ENCODE peak calls at places on chromosomes 7 and 10, in seven cellular contexts. L is HCT116, M is GM12878, T is HepG2, F is K562, S is SK-N-SH, A is H1. H is an unnamed sample.

GRCh38 chr10:62380002-62380401 is 5.8 kb downstream of the ZNF365 start:
- DNase-seq in L (peak), M (no peak), T (peak), F (no peak), S (no peak), A (no peak), H (peak)

GRCh38 chr10:94286898-94287297 is 75.8 kb downstream of the NOC3L start:
- DNase-seq in L (no peak), M (no peak), T (no peak), F (no peak), S (no peak), A (no peak), H (no peak)

GRCh38 chr7:80207501-80207900 is 72.9 kb downstream of the GNAI1 start:
- DNase-seq in L (no peak), M (no peak), T (no peak), F (no peak), S (no peak), A (no peak), H (no peak)

GRCh38 chr7:157797361-157797760 is 460.6 kb downstream of the DNAJB6 start:
- DNase-seq in L (no peak), M (no peak), T (no peak), F (no peak), S (no peak), A (no peak), H (no peak)

GRCh38 chr10:104589871-104590270 is 51.2 kb upstream of the SORCS3 start:
- DNase-seq in L (peak), M (no peak), T (no peak), F (no peak), S (no peak), A (no peak), H (no peak)

GRCh38 chr7:51314041-51314440 is 2.6 kb downstream of the COBL start:
- DNase-seq in L (no peak), M (no peak), T (no peak), F (no peak), S (no peak), A (no peak), H (no peak)

GRCh38 chr10:107553470-107553869 is 389.0 kb upstream of the SORCS1 start:
- DNase-seq in L (no peak), M (peak), T (no peak), F (no peak), S (no peak), A (no peak), H (no peak)

GRCh38 chr7:21141476-21141875 is 286.4 kb upstream of the SP4 start:
- DNase-seq in L (no peak), M (no peak), T (no peak), F (no peak), S (no peak), A (no peak), H (no peak)

GRCh38 chr10:22682237-22683192 is 31.9 kb downstream of the PIP4K2A start:
- DNase-seq in L (peak), M (peak), T (peak), F (peak), S (no peak), A (no peak), H (no peak)

GRCh38 chr7:71173955-71174354 is 42.0 kb downstream of the GALNT17 start:
- DNase-seq in L (no peak), M (no peak), T (no peak), F (no peak), S (no peak), A (no peak), H (peak)

GRCh38 chr7:159120540-159120919 is 24.1 kb downstream of the VIPR2 start:
- DNase-seq in L (no peak), M (no peak), T (no peak), F (no peak), S (no peak), A (no peak), H (no peak)

GRCh38 chr10:49310901-49311561 is 12.1 kb downstream of the C10orf71 start:
- DNase-seq in L (no peak), M (no peak), T (no peak), F (no peak), S (no peak), A (no peak), H (no peak)

GRCh38 chr10:13890617-13891541 is 304.1 kb downstream of the PRPF18 start:
- DNase-seq in L (no peak), M (no peak), T (no peak), F (no peak), S (peak), A (no peak), H (no peak)

GRCh38 chr7:90613088-90613498 is 17.0 kb downstream of the CDK14 start:
- DNase-seq in L (no peak), M (peak), T (no peak), F (no peak), S (no peak), A (no peak), H (no peak)

GRCh38 chr7:3436746-3437145 is 135.7 kb downstream of the SDK1 start:
- DNase-seq in L (no peak), M (no peak), T (no peak), F (no peak), S (no peak), A (no peak), H (no peak)

GRCh38 chr10:72353028-72353962 is 1.4 kb downstream of the DNAJB12 start:
- DNase-seq in L (no peak), M (no peak), T (no peak), F (peak), S (peak), A (no peak), H (no peak)

GRCh38 chr10:119657725-119658124 is 6.5 kb downstream of the BAG3 start:
- DNase-seq in L (no peak), M (no peak), T (no peak), F (no peak), S (no peak), A (no peak), H (no peak)

GRCh38 chr10:18044976-18045720 is 93.4 kb downstream of the SLC39A12 start:
- DNase-seq in L (no peak), M (no peak), T (no peak), F (no peak), S (no peak), A (no peak), H (no peak)

GRCh38 chr7:27168265-27168947 is 3.1 kb upstream of the HOXA9 start:
- DNase-seq in L (no peak), M (no peak), T (no peak), F (no peak), S (peak), A (no peak), H (no peak)

GRCh38 chr7:92968502-92968901 is 132.1 kb upstream of the CDK6 start:
- DNase-seq in L (no peak), M (peak), T (no peak), F (no peak), S (no peak), A (no peak), H (no peak)

GRCh38 chr10:5485290-5485689 is 14.1 kb downstream of the CALML5 start:
- DNase-seq in L (no peak), M (no peak), T (no peak), F (no peak), S (no peak), A (no peak), H (no peak)

GRCh38 chr10:99630991-99631390 is 10.8 kb upstream of the SLC25A28 start:
- DNase-seq in L (no peak), M (no peak), T (no peak), F (no peak), S (no peak), A (no peak), H (no peak)

GRCh38 chr7:100132697-100133137 is 6.0 kb downstream of the MBLAC1 start:
- DNase-seq in L (no peak), M (no peak), T (peak), F (peak), S (peak), A (peak), H (peak)

GRCh38 chr10:89836840-89837172 is 135.4 kb downstream of the KIF20B start:
- DNase-seq in L (no peak), M (no peak), T (no peak), F (no peak), S (no peak), A (no peak), H (no peak)

GRCh38 chr10:102186128-102186527 is 33.9 kb downstream of the NOLC1 start:
- DNase-seq in L (no peak), M (no peak), T (no peak), F (no peak), S (no peak), A (no peak), H (peak)

GRCh38 chr10:30818854-30819253 is 189.3 kb upstream of the LYZL2 start:
- DNase-seq in L (no peak), M (no peak), T (no peak), F (no peak), S (no peak), A (no peak), H (no peak)

GRCh38 chr7:131606346-131607290 is 50.2 kb upstream of the PODXL start:
- DNase-seq in L (no peak), M (no peak), T (no peak), F (no peak), S (no peak), A (no peak), H (no peak)

GRCh38 chr7:131602994-131603372 is 46.6 kb upstream of the PODXL start:
- DNase-seq in L (no peak), M (no peak), T (no peak), F (no peak), S (no peak), A (no peak), H (no peak)

GRCh38 chr7:131603932-131604331 is 47.5 kb upstream of the PODXL start:
- DNase-seq in L (no peak), M (no peak), T (no peak), F (no peak), S (peak), A (no peak), H (no peak)

GRCh38 chr7:131605280-131605878 is 49.0 kb upstream of the PODXL start:
- DNase-seq in L (no peak), M (no peak), T (no peak), F (no peak), S (no peak), A (peak), H (no peak)

GRCh38 chr7:131604841-131605279 is 48.4 kb upstream of the PODXL start:
- DNase-seq in L (no peak), M (no peak), T (no peak), F (no peak), S (no peak), A (no peak), H (no peak)
- TF ChIP-seq JUND in L (no peak), M (no peak), T (no peak), F (no peak), S (peak), A (peak), H (no peak)

GRCh38 chr10:110822708-110823291 is 48.9 kb upstream of the PDCD4 start:
- DNase-seq in L (no peak), M (no peak), T (no peak), F (no peak), S (peak), A (peak), H (peak)

GRCh38 chr10:110821508-110821907 is 50.2 kb upstream of the PDCD4 start:
- DNase-seq in L (no peak), M (no peak), T (no peak), F (no peak), S (no peak), A (no peak), H (no peak)

GRCh38 chr10:110822065-110822707 is 49.5 kb upstream of the PDCD4 start:
- DNase-seq in L (no peak), M (no peak), T (no peak), F (no peak), S (no peak), A (no peak), H (no peak)

GRCh38 chr10:110818311-110819257 is 53.1 kb upstream of the PDCD4 start:
- DNase-seq in L (no peak), M (no peak), T (no peak), F (no peak), S (no peak), A (no peak), H (no peak)

GRCh38 chr10:110820321-110820814 is 51.4 kb upstream of the PDCD4 start:
- DNase-seq in L (no peak), M (no peak), T (no peak), F (no peak), S (peak), A (no peak), H (no peak)
- TF ChIP-seq JUND in L (no peak), M (no peak), T (no peak), F (no peak), S (no peak), A (no peak), H (no peak)

GRCh38 chr7:123557016-123557630 is 495 bp downstream of the NDUFA5 start:
- DNase-seq in L (no peak), M (no peak), T (no peak), F (peak), S (no peak), A (no peak), H (no peak)
- TF ChIP-seq JUND in L (no peak), M (no peak), T (no peak), F (no peak), S (no peak), A (no peak), H (no peak)

DNA sequence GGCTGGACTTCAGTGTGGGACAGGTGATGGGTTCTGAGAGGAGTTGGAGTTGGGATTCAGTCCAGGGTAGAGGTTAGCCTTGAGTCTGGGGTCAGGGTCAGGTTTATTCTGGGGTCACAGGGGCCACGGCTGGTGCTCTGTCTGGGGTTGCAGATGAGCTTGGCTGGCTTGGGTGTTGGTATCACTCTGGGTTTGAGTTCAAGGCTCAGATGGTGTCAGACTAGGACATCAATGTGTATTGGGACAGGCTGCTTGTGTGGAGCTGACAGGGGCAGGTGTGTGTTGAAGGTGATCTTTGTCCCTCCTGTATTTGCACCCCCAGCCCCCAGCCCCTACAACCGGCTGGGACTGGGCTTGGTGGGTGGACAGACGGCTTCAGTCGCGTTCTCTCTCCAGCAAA is 26.8 kb downstream of the TMEM270 start:
- DNase-seq in L (no peak), M (no peak), T (peak), F (no peak), S (no peak), A (no peak), H (no peak)
- TF ChIP-seq JUND in L (no peak), M (no peak), T (no peak), F (no peak), S (no peak), A (no peak), H (no peak)